ENCODE peak calls at places on chromosomes 13 and 19, in five cellular contexts. One of them, this sample, is unnamed.

GRCh38 chr13:37485766-37486165 is 112.8 kb downstream of the POSTN start:
- DNase-seq in right lobe of liver: no peak
- DNase-seq in CD8-positive, alpha-beta T cell: no peak
- DNase-seq in upper lobe of right lung: no peak
- DNase-seq in body of pancreas: no peak
- DNase-seq in this sample: no peak

GRCh38 chr19:5994407-5995165 is 16.6 kb upstream of the RANBP3 start:
- DNase-seq in upper lobe of right lung: no peak
- DNase-seq in CD8-positive, alpha-beta T cell: no peak
- DNase-seq in body of pancreas: no peak
- DNase-seq in right lobe of liver: no peak
- DNase-seq in this sample: no peak

GRCh38 chr13:33973194-33973593 is 155.2 kb downstream of the RFC3 start:
- DNase-seq in CD8-positive, alpha-beta T cell: no peak
- DNase-seq in upper lobe of right lung: no peak
- DNase-seq in right lobe of liver: no peak
- DNase-seq in body of pancreas: no peak
- DNase-seq in this sample: no peak

GRCh38 chr19:44303976-44304568 is 753 bp downstream of the ZNF235 start:
- DNase-seq in CD8-positive, alpha-beta T cell: no peak
- DNase-seq in right lobe of liver: no peak
- DNase-seq in upper lobe of right lung: no peak
- DNase-seq in body of pancreas: no peak
- DNase-seq in this sample: no peak

GRCh38 chr13:79108914-79109643 is 297.0 kb downstream of the RBM26 start:
- DNase-seq in body of pancreas: no peak
- DNase-seq in upper lobe of right lung: no peak
- DNase-seq in right lobe of liver: no peak
- DNase-seq in CD8-positive, alpha-beta T cell: no peak
- DNase-seq in this sample: no peak

GRCh38 chr19:9362905-9363304 is at the start of gene ZNF177:
- DNase-seq in CD8-positive, alpha-beta T cell: no peak
- DNase-seq in upper lobe of right lung: no peak
- DNase-seq in right lobe of liver: no peak
- DNase-seq in body of pancreas: no peak
- DNase-seq in this sample: no peak

GRCh38 chr13:113777311-113778260 is 18.6 kb downstream of the TMEM255B start:
- DNase-seq in upper lobe of right lung: peak
- DNase-seq in right lobe of liver: no peak
- DNase-seq in CD8-positive, alpha-beta T cell: no peak
- DNase-seq in body of pancreas: no peak
- DNase-seq in this sample: no peak

GRCh38 chr13:64675256-64675892 is 2554.8 kb downstream of the PCDH9 start:
- DNase-seq in CD8-positive, alpha-beta T cell: no peak
- DNase-seq in body of pancreas: no peak
- DNase-seq in upper lobe of right lung: no peak
- DNase-seq in right lobe of liver: no peak
- DNase-seq in this sample: no peak

GRCh38 chr13:32650705-32651311 is 64.6 kb downstream of the PDS5B start:
- DNase-seq in upper lobe of right lung: no peak
- DNase-seq in CD8-positive, alpha-beta T cell: peak
- DNase-seq in body of pancreas: peak
- DNase-seq in right lobe of liver: no peak
- DNase-seq in this sample: no peak

GRCh38 chr19:39416152-39416551 is 3.7 kb downstream of the PLEKHG2 start:
- DNase-seq in CD8-positive, alpha-beta T cell: no peak
- DNase-seq in right lobe of liver: no peak
- DNase-seq in upper lobe of right lung: no peak
- DNase-seq in body of pancreas: no peak
- DNase-seq in this sample: no peak

GRCh38 chr19:39413269-39413902 is 917 bp downstream of the PLEKHG2 start:
- DNase-seq in CD8-positive, alpha-beta T cell: no peak
- DNase-seq in upper lobe of right lung: peak
- DNase-seq in right lobe of liver: peak
- DNase-seq in body of pancreas: peak
- DNase-seq in this sample: no peak

GRCh38 chr19:39416626-39417120 is 4.2 kb downstream of the PLEKHG2 start:
- DNase-seq in upper lobe of right lung: no peak
- DNase-seq in CD8-positive, alpha-beta T cell: no peak
- DNase-seq in body of pancreas: no peak
- DNase-seq in right lobe of liver: no peak
- DNase-seq in this sample: no peak

GRCh38 chr19:39413903-39414608 is 1.6 kb downstream of the PLEKHG2 start:
- DNase-seq in body of pancreas: no peak
- DNase-seq in upper lobe of right lung: peak
- DNase-seq in CD8-positive, alpha-beta T cell: no peak
- DNase-seq in right lobe of liver: no peak
- DNase-seq in this sample: no peak

GRCh38 chr19:39415111-39416046 is 2.9 kb downstream of the PLEKHG2 start:
- DNase-seq in right lobe of liver: no peak
- DNase-seq in body of pancreas: no peak
- DNase-seq in CD8-positive, alpha-beta T cell: no peak
- DNase-seq in upper lobe of right lung: no peak
- DNase-seq in this sample: no peak
- H3K4me3 ChIP-seq in right lobe of liver: no peak
- H3K4me3 ChIP-seq in body of pancreas: no peak
- H3K4me3 ChIP-seq in CD8-positive, alpha-beta T cell: no peak
- H3K4me3 ChIP-seq in upper lobe of right lung: peak
- H3K4me3 ChIP-seq in this sample: peak

GRCh38 chr19:8355631-8356402 is 8.1 kb upstream of the ANGPTL4 start:
- DNase-seq in upper lobe of right lung: peak
- DNase-seq in right lobe of liver: no peak
- DNase-seq in CD8-positive, alpha-beta T cell: no peak
- DNase-seq in body of pancreas: peak
- DNase-seq in this sample: peak
- H3K27ac ChIP-seq in upper lobe of right lung: no peak
- H3K27ac ChIP-seq in right lobe of liver: peak
- H3K27ac ChIP-seq in CD8-positive, alpha-beta T cell: no peak
- H3K27ac ChIP-seq in body of pancreas: peak
- H3K27ac ChIP-seq in this sample: no peak

GRCh38 chr13:99303863-99304521 is 3.2 kb downstream of the GPR183 start:
- DNase-seq in right lobe of liver: no peak
- DNase-seq in body of pancreas: peak
- DNase-seq in CD8-positive, alpha-beta T cell: no peak
- DNase-seq in upper lobe of right lung: peak
- DNase-seq in this sample: no peak

GRCh38 chr13:99302637-99303505 is 4.3 kb downstream of the GPR183 start:
- DNase-seq in body of pancreas: no peak
- DNase-seq in CD8-positive, alpha-beta T cell: no peak
- DNase-seq in upper lobe of right lung: no peak
- DNase-seq in right lobe of liver: no peak
- DNase-seq in this sample: no peak

GRCh38 chr13:99305180-99305965 is 1.8 kb downstream of the GPR183 start:
- DNase-seq in body of pancreas: no peak
- DNase-seq in CD8-positive, alpha-beta T cell: no peak
- DNase-seq in upper lobe of right lung: no peak
- DNase-seq in right lobe of liver: no peak
- DNase-seq in this sample: no peak

GRCh38 chr13:99301913-99302636 is 5.1 kb downstream of the GPR183 start:
- DNase-seq in right lobe of liver: no peak
- DNase-seq in upper lobe of right lung: no peak
- DNase-seq in CD8-positive, alpha-beta T cell: no peak
- DNase-seq in body of pancreas: no peak
- DNase-seq in this sample: no peak

GRCh38 chr13:99304541-99304940 is 2.7 kb downstream of the GPR183 start:
- DNase-seq in body of pancreas: no peak
- DNase-seq in right lobe of liver: no peak
- DNase-seq in upper lobe of right lung: no peak
- DNase-seq in CD8-positive, alpha-beta T cell: no peak
- DNase-seq in this sample: no peak
- H3K4me3 ChIP-seq in body of pancreas: no peak
- H3K4me3 ChIP-seq in right lobe of liver: no peak
- H3K4me3 ChIP-seq in upper lobe of right lung: peak
- H3K4me3 ChIP-seq in CD8-positive, alpha-beta T cell: no peak
- H3K4me3 ChIP-seq in this sample: peak

DNA sequence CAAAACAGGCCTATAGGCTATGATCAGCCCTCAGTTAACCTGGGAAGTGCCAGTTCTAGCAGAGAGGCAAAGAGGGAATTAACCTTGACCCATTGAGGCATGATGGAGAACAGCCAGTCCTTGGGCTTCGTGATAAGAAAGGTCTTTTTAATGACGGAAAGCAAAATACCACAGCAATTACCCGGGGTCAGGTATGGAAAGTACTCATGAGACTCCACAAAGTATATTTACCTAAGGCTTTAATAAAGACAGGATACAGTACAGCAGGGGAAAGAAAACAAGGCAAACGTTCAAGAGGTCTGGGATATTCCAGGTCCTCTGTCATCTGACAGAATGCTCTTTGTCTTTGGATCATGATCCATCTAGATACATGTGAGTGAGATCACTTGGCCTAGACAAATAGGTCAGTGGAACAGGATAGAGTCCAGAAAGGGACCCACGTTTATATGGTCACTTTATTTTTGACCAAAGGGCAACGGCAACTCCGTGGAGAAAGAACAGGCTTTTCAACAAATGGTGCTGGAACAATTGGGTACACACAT is 52.2 kb downstream of the WDFY2 start:
- DNase-seq in body of pancreas: peak
- DNase-seq in CD8-positive, alpha-beta T cell: no peak
- DNase-seq in upper lobe of right lung: no peak
- DNase-seq in right lobe of liver: no peak
- DNase-seq in this sample: no peak
- H3K27ac ChIP-seq in body of pancreas: peak
- H3K27ac ChIP-seq in CD8-positive, alpha-beta T cell: no peak
- H3K27ac ChIP-seq in upper lobe of right lung: no peak
- H3K27ac ChIP-seq in right lobe of liver: peak
- H3K27ac ChIP-seq in this sample: no peak

DNA sequence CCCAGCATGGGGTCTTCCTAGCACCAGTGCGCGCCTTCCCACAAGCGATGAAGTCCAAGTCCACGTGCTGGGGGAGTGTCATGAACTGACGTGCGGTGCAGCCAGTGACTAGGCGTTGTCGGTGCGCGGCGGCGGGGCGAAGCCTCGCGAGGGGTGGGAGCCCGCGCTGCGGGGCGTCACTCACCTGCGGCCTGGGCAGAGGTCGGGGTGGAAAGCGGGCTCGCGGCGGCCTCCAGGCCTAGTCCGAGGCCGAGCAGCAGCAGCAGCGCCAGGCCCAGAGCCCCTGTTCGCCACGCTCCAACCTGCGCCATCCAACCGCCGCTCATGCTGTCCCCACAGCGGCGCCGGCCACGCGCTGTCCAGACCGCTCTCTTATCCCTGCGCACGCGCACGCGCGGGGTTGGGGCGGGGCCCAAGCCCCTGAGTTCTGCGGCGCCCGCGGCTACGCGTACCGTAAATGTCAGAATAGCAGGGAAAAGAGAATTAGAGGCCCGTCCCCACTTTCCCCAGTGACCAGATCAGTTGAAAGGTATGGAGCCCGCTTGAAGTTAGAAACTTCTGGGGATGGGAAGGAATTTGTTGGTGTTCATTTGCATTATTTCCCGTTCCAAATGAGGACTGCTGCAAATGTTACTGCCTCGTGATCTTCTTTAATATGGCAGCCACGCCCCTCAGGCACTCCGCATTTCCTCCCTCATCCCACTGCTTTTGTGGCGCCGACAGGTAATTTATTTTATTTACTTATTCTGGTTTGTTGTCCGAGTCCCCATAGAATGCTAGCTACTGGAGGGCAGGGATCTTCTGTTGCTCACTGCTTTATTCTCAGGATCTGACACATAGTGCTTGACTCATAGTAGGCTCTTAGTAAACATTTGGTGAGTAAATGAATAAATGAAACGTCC is at the start of gene CD320:
- DNase-seq in right lobe of liver: peak
- DNase-seq in upper lobe of right lung: peak
- DNase-seq in body of pancreas: peak
- DNase-seq in CD8-positive, alpha-beta T cell: peak
- DNase-seq in this sample: peak
- H3K4me3 ChIP-seq in right lobe of liver: peak
- H3K4me3 ChIP-seq in upper lobe of right lung: peak
- H3K4me3 ChIP-seq in body of pancreas: no peak
- H3K4me3 ChIP-seq in CD8-positive, alpha-beta T cell: peak
- H3K4me3 ChIP-seq in this sample: peak

GRCh38 chr19:16594681-16595091 is 22.5 kb upstream of the SLC35E1 start:
- DNase-seq in right lobe of liver: no peak
- DNase-seq in CD8-positive, alpha-beta T cell: no peak
- DNase-seq in body of pancreas: no peak
- DNase-seq in upper lobe of right lung: no peak
- DNase-seq in this sample: no peak
- H3K27ac ChIP-seq in right lobe of liver: no peak
- H3K27ac ChIP-seq in CD8-positive, alpha-beta T cell: peak
- H3K27ac ChIP-seq in body of pancreas: no peak
- H3K27ac ChIP-seq in upper lobe of right lung: no peak
- H3K27ac ChIP-seq in this sample: no peak

DNA sequence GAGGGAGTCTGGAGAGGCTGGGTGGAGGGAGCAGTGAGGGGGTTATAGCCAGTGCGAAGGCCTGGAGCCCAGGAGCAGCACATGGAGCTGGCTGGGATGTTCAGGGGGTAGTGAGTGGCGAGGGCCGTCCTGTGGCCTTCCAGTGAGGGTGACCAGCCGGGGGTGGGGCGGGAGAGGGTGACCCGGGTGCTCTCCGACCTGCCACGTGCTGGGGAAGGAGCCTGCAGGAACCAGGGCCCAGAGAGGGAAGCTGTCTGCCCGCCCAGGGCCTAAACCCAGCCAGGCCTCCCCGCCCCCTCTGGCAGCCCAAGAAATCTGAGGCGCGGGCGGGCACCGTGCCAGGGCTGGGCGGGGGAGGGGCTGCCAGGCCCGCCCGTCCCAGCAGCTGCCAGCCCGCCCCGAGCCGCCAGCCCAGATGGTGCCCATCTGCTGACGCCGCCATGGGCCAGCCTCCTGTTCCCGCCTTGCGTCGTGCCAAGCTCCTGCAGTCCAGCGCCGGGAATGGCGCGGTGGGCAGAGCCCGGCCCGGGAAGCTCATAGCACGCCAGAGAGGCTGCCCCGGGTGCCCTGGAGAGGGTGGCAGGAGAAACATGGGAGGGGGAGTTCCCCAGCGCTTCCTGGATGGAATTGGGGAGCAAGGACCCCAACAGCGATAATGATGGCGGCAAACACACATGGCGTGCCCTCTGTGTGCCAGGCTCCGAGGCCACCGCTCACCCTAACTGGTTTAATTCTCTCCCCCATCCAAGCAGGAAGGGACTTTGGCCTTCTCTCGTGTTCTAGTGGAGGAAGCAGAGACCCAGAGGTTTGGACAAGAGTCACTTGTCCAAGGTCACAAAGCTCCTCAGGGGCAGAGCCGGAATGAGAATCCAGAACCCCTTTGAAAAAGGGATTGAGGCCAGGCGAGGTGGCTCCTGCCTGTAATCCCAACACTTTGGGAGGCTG is 21.5 kb downstream of the NFIC start:
- DNase-seq in CD8-positive, alpha-beta T cell: no peak
- DNase-seq in body of pancreas: peak
- DNase-seq in right lobe of liver: peak
- DNase-seq in upper lobe of right lung: peak
- DNase-seq in this sample: peak
- H3K4me3 ChIP-seq in CD8-positive, alpha-beta T cell: no peak
- H3K4me3 ChIP-seq in body of pancreas: no peak
- H3K4me3 ChIP-seq in right lobe of liver: peak
- H3K4me3 ChIP-seq in upper lobe of right lung: no peak
- H3K4me3 ChIP-seq in this sample: peak

This sample was measured in coronary artery.